ENCODE peak calls at places on chromosomes 7 and 10, in five cellular contexts. B is lower leg skin, L is colonic mucosa, P is lower lobe of right lung, D is kidney epithelial cell. R is an unnamed sample.

GRCh38 chr7:92751902-92752901 is 84.2 kb downstream of the CDK6 start:
- DNase-seq in B (no peak), L (no peak), P (no peak), D (peak), R (no peak)

GRCh38 chr7:100166966-100167911 is 1.2 kb downstream of the GAL3ST4 start:
- DNase-seq in B (no peak), L (no peak), P (no peak), D (no peak), R (no peak)

GRCh38 chr10:75967491-75967890 is 536.1 kb downstream of the LRMDA start:
- DNase-seq in B (no peak), L (no peak), P (no peak), D (no peak), R (no peak)

GRCh38 chr10:43078986-43079273 is 2.1 kb downstream of the RET start:
- DNase-seq in B (no peak), L (peak), P (no peak), D (no peak), R (no peak)

GRCh38 chr10:50740351-50740688 is 584 bp downstream of the ASAH2B start:
- DNase-seq in B (no peak), L (no peak), P (no peak), D (peak), R (no peak)

GRCh38 chr7:95865716-95866371 is 93.5 kb downstream of the DYNC1I1 start:
- DNase-seq in B (no peak), L (no peak), P (no peak), D (no peak), R (no peak)

GRCh38 chr7:52959336-52959735 is 76.1 kb upstream of the POM121L12 start:
- DNase-seq in B (no peak), L (no peak), P (no peak), D (no peak), R (no peak)

GRCh38 chr10:49512121-49512809 is 26.7 kb downstream of the ERCC6 start:
- DNase-seq in B (no peak), L (no peak), P (no peak), D (no peak), R (no peak)

GRCh38 chr10:1696106-1696505 is 41.2 kb downstream of the ADARB2 start:
- DNase-seq in B (no peak), L (no peak), P (no peak), D (no peak), R (no peak)

GRCh38 chr10:49568235-49568634 is 29.3 kb upstream of the ERCC6 start:
- DNase-seq in B (no peak), L (no peak), P (no peak), D (no peak), R (no peak)

GRCh38 chr7:128105228-128106022 is 74.2 kb upstream of the LRRC4 start:
- DNase-seq in B (no peak), L (no peak), P (peak), D (no peak), R (no peak)

GRCh38 chr10:119365773-119366640 is 158.6 kb downstream of the GRK5 start:
- DNase-seq in B (no peak), L (no peak), P (peak), D (no peak), R (no peak)

GRCh38 chr7:7054252-7054830 is 128.0 kb upstream of the C1GALT1 start:
- DNase-seq in B (no peak), L (no peak), P (no peak), D (no peak), R (no peak)

GRCh38 chr10:110711382-110711781 is 67.2 kb downstream of the RBM20 start:
- DNase-seq in B (no peak), L (no peak), P (no peak), D (no peak), R (no peak)

GRCh38 chr7:41603985-41604384 is 98.9 kb downstream of the INHBA start:
- DNase-seq in B (no peak), L (no peak), P (no peak), D (no peak), R (no peak)

GRCh38 chr7:16531682-16532081 is 5.1 kb downstream of the LRRC72 start:
- DNase-seq in B (no peak), L (no peak), P (no peak), D (no peak), R (no peak)

GRCh38 chr10:132224343-132225072 is 37.8 kb downstream of the DPYSL4 start:
- DNase-seq in B (no peak), L (no peak), P (no peak), D (no peak), R (no peak)

GRCh38 chr10:119811122-119811521 is 61.5 kb downstream of the MCMBP start:
- DNase-seq in B (no peak), L (no peak), P (no peak), D (no peak), R (no peak)

GRCh38 chr7:142832452-142832851 is 22.4 kb upstream of the EPHB6 start:
- DNase-seq in B (no peak), L (no peak), P (no peak), D (no peak), R (no peak)

GRCh38 chr7:148819697-148820332 is 64.3 kb downstream of the EZH2 start:
- DNase-seq in B (no peak), L (no peak), P (no peak), D (no peak), R (no peak)

GRCh38 chr10:60463726-60464125 is 74.1 kb upstream of the ANK3 start:
- DNase-seq in B (no peak), L (no peak), P (no peak), D (no peak), R (no peak)

GRCh38 chr7:84251183-84251845 is 56.7 kb upstream of the SEMA3A start:
- DNase-seq in B (no peak), L (no peak), P (no peak), D (peak), R (no peak)

GRCh38 chr7:158272091-158272490 is 315.5 kb downstream of the PTPRN2 start:
- DNase-seq in B (peak), L (no peak), P (no peak), D (no peak), R (no peak)

GRCh38 chr7:148623586-148624282 is 33.2 kb downstream of the C7orf33 start:
- DNase-seq in B (peak), L (no peak), P (no peak), D (peak), R (no peak)

GRCh38 chr7:38880454-38880853 is 28.5 kb downstream of the VPS41 start:
- DNase-seq in B (no peak), L (no peak), P (no peak), D (no peak), R (no peak)

GRCh38 chr10:70970830-70971229 is 82.5 kb upstream of the PCBD1 start:
- DNase-seq in B (no peak), L (no peak), P (no peak), D (no peak), R (no peak)

GRCh38 chr7:35975851-35976454 is 175.1 kb downstream of the SEPTIN7 start:
- DNase-seq in B (no peak), L (peak), P (no peak), D (peak), R (peak)

GRCh38 chr7:4244635-4245034 is 437.5 kb upstream of the FOXK1 start:
- DNase-seq in B (peak), L (no peak), P (no peak), D (no peak), R (no peak)

GRCh38 chr7:618539-619355 is 99.1 kb upstream of the PDGFA start:
- DNase-seq in B (no peak), L (peak), P (no peak), D (no peak), R (no peak)

GRCh38 chr7:111173990-111174389 is 83.1 kb downstream of the LRRN3 start:
- DNase-seq in B (no peak), L (no peak), P (no peak), D (no peak), R (no peak)

GRCh38 chr7:80312139-80312661 is 177.6 kb downstream of the GNAI1 start:
- DNase-seq in B (no peak), L (peak), P (no peak), D (peak), R (no peak)
- TF ChIP-seq CTCF in B (no peak), L (no peak), P (no peak), D (no peak), R (no peak)

GRCh38 chr10:117535752-117536358 is 6.7 kb upstream of the EMX2 start:
- DNase-seq in B (peak), L (no peak), P (no peak), D (no peak), R (no peak)

GRCh38 chr10:117537904-117538524 is 4.5 kb upstream of the EMX2 start:
- DNase-seq in B (peak), L (no peak), P (no peak), D (no peak), R (no peak)

GRCh38 chr10:117536359-117536861 is 6.1 kb upstream of the EMX2 start:
- DNase-seq in B (peak), L (no peak), P (no peak), D (no peak), R (no peak)

GRCh38 chr10:117536862-117537435 is 5.6 kb upstream of the EMX2 start:
- DNase-seq in B (peak), L (no peak), P (no peak), D (no peak), R (no peak)

GRCh38 chr10:117537436-117537903 is 5.1 kb upstream of the EMX2 start:
- DNase-seq in B (peak), L (no peak), P (no peak), D (no peak), R (no peak)
- TF ChIP-seq CTCF in B (no peak), L (peak), P (peak), D (peak), R (peak)

DNA sequence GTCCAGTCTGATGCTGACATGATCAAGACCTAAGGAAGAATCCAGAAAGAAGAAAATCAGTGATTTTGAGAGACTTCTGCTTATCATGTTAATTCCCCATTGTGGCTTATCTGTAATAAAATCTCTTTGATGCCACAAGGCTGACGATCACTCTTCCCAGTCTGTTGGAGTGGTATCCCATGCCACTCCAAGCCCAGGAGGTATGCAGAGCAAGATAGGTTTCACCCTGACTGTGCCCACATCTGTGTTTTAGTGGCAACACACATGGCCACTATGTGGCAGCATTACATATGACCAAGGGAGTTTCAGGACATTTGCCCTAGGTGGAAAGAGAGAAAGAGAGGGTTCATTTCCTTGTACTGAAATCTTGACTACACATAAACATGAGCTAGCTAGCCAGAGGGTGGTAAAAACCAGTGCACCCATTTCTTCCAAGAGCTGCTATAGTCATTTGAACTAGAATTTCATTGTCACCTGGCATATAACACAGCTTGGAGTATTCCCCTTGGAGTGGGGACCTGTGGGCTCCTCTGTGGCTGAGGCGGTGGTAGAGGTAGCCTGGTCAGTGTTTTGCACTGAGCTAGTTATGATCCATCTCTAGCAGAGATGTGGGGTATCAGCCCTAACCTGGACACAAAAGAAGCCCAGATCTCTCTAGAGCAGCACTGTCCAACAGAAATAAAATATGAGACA is 20.8 kb downstream of the LAMB4 start:
- DNase-seq in B (no peak), L (no peak), P (no peak), D (no peak), R (no peak)
- TF ChIP-seq CTCF in B (no peak), L (peak), P (peak), D (peak), R (peak)

GRCh38 chr10:11245510-11245909 is 227.8 kb downstream of the CELF2 start:
- DNase-seq in B (no peak), L (no peak), P (no peak), D (no peak), R (no peak)

GRCh38 chr10:11245095-11245479 is 227.4 kb downstream of the CELF2 start:
- DNase-seq in B (no peak), L (no peak), P (no peak), D (no peak), R (no peak)

GRCh38 chr10:11245981-11246590 is 228.4 kb downstream of the CELF2 start:
- DNase-seq in B (no peak), L (no peak), P (no peak), D (no peak), R (no peak)

GRCh38 chr10:11243425-11244222 is 226.0 kb downstream of the CELF2 start:
- DNase-seq in B (no peak), L (no peak), P (no peak), D (no peak), R (no peak)

GRCh38 chr10:11242443-11243386 is 225.0 kb downstream of the CELF2 start:
- DNase-seq in B (no peak), L (peak), P (no peak), D (no peak), R (no peak)
- TF ChIP-seq CTCF in B (no peak), L (no peak), P (no peak), D (no peak), R (no peak)

GRCh38 chr10:36301139-36301538 is 659.0 kb upstream of the FZD8 start:
- DNase-seq in B (no peak), L (no peak), P (no peak), D (no peak), R (no peak)

GRCh38 chr10:36302086-36302485 is 660.0 kb upstream of the FZD8 start:
- DNase-seq in B (no peak), L (no peak), P (no peak), D (no peak), R (no peak)

GRCh38 chr10:36301539-36301938 is 659.4 kb upstream of the FZD8 start:
- DNase-seq in B (no peak), L (no peak), P (no peak), D (no peak), R (no peak)

GRCh38 chr10:36303896-36304295 is 661.8 kb upstream of the FZD8 start:
- DNase-seq in B (no peak), L (no peak), P (no peak), D (no peak), R (no peak)
- TF ChIP-seq CTCF in B (no peak), L (no peak), P (no peak), D (no peak), R (no peak)

GRCh38 chr10:210297-210696 is 75.0 kb downstream of the ZMYND11 start:
- DNase-seq in B (no peak), L (no peak), P (no peak), D (no peak), R (no peak)

GRCh38 chr10:208616-209015 is 73.4 kb downstream of the ZMYND11 start:
- DNase-seq in B (no peak), L (no peak), P (no peak), D (no peak), R (no peak)

GRCh38 chr10:209357-209756 is 74.1 kb downstream of the ZMYND11 start:
- DNase-seq in B (no peak), L (no peak), P (no peak), D (no peak), R (no peak)
- TF ChIP-seq CTCF in B (no peak), L (no peak), P (no peak), D (peak), R (no peak)

DNA sequence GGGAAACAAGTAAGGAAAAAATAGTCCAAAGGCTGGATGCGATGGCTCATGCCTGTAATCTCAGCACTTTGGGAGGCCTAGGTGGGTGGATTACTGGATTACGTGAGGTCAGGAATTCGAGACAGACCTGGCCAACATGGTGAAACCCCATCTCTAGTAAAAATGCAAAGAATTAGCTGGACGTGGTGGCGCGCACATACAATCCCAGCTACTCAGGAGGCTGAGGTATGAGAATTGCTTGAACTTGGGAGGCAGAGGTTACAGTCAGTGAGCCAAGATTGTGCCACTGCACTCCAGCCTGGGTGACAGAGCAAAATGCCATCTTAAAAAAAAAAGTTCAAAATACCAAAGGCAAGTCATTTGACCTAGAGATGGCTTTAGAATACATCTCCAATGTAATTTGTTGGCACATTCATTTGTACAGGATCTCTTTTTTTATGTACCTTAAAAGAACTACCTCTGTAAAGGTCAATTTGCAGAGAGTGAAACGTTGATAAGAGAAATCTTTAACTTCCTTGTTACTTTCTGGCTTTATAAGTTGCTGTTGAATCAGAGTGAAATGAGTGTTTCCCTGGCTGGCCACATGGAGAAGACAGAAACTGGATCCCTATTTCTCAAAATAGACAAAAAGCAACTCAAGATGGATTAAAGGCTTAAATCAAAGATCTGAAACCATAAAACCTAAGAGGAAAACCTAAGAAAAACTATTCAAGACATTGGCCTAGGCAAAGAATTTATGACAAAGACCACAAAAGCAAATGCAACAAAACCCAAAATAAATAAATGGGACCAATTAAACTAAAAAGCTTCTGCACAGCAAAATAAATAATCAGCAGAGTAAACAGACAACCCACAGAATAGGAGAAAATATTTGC is 260.7 kb downstream of the KLF6 start:
- DNase-seq in B (no peak), L (peak), P (no peak), D (no peak), R (no peak)
- TF ChIP-seq CTCF in B (no peak), L (no peak), P (no peak), D (no peak), R (no peak)

GRCh38 chr7:116582164-116582732 is 57.4 kb downstream of the CAV1 start:
- DNase-seq in B (no peak), L (no peak), P (no peak), D (no peak), R (no peak)
- TF ChIP-seq CTCF in B (no peak), L (no peak), P (no peak), D (peak), R (no peak)